ENCODE peak calls at places on chromosomes 5 and 9, in eight cellular contexts. M is endothelial cell; W is SK-N-SH; G is neural crest cell; P is fibroblast of pulmonary artery; I is activated CD8-positive, alpha-beta T cell treated with anti-CD3 and anti-CD28 coated beads for 36 hours; V is astrocyte; E is GM12864. Z is an unnamed sample.

GRCh38 chr9:134377976-134378375 is 51.7 kb downstream of the RXRA start:
- DNase-seq in V (no peak), P (no peak), I (no peak), W (peak), E (no peak), M (no peak), G (no peak), Z (no peak)

GRCh38 chr5:33105521-33105941 is 335.2 kb upstream of the TARS1 start:
- DNase-seq in I (no peak), V (peak), P (peak), M (no peak), G (no peak), E (no peak), W (no peak), Z (no peak)

GRCh38 chr5:173572431-173573125 is 43.9 kb downstream of the BOD1 start:
- DNase-seq in W (peak), M (no peak), I (no peak), V (no peak), E (no peak), G (no peak), P (no peak), Z (no peak)

GRCh38 chr9:6959275-6960000 is 201.7 kb downstream of the KDM4C start:
- DNase-seq in M (no peak), V (no peak), E (no peak), W (no peak), G (no peak), I (no peak), P (no peak), Z (no peak)

GRCh38 chr5:2865856-2866546 is 114.5 kb upstream of the IRX2 start:
- DNase-seq in W (no peak), G (no peak), P (no peak), I (no peak), M (no peak), E (no peak), V (no peak), Z (no peak)

GRCh38 chr9:82891321-82891720 is 171.6 kb downstream of the RASEF start:
- DNase-seq in P (peak), W (no peak), I (no peak), V (peak), E (no peak), G (no peak), M (no peak), Z (no peak)

GRCh38 chr5:87385794-87386193 is 26.9 kb downstream of the CCNH start:
- DNase-seq in E (no peak), W (no peak), G (no peak), I (no peak), M (no peak), P (no peak), V (no peak), Z (no peak)

GRCh38 chr5:71651554-71651953 is 64.4 kb downstream of the MCCC2 start:
- DNase-seq in E (no peak), I (peak), M (no peak), W (no peak), P (no peak), V (no peak), G (no peak), Z (no peak)

GRCh38 chr5:167835146-167835545 is 456.3 kb upstream of the WWC1 start:
- DNase-seq in I (no peak), P (no peak), E (no peak), W (no peak), G (no peak), V (no peak), M (no peak), Z (no peak)

GRCh38 chr5:176436641-176437040 is 11.5 kb upstream of the FAF2 start:
- DNase-seq in I (no peak), P (peak), M (no peak), V (no peak), E (no peak), G (no peak), W (no peak), Z (no peak)

GRCh38 chr5:168261212-168261575 is 30.3 kb upstream of the WWC1 start:
- DNase-seq in I (no peak), E (no peak), W (no peak), P (no peak), M (no peak), G (no peak), V (no peak), Z (no peak)

GRCh38 chr5:40879163-40879942 is 29.9 kb upstream of the C7 start:
- DNase-seq in V (peak), M (no peak), P (peak), G (no peak), W (peak), E (no peak), I (no peak), Z (peak)

GRCh38 chr5:133811168-133811567 is 157.3 kb downstream of the C5orf15 start:
- DNase-seq in E (no peak), W (no peak), I (no peak), V (no peak), G (no peak), P (no peak), M (no peak), Z (no peak)

GRCh38 chr9:121559183-121559582 is 59.5 kb upstream of the GGTA1 start:
- DNase-seq in V (peak), I (peak), G (no peak), M (no peak), P (peak), E (peak), W (no peak), Z (no peak)

GRCh38 chr9:101398930-101399640 is 434 bp downstream of the ZNF189 start:
- DNase-seq in V (no peak), M (no peak), W (no peak), G (no peak), P (no peak), I (peak), E (no peak), Z (no peak)

GRCh38 chr9:615756-616155 is 225.7 kb upstream of the DMRT1 start:
- DNase-seq in E (no peak), P (no peak), I (no peak), G (no peak), M (no peak), V (no peak), W (no peak), Z (no peak)

GRCh38 chr5:53246042-53246836 is 136.7 kb upstream of the MOCS2 start:
- DNase-seq in I (no peak), E (no peak), V (peak), W (no peak), M (no peak), G (no peak), P (peak), Z (no peak)

GRCh38 chr5:153490124-153491085 is at the start of gene GRIA1:
- DNase-seq in I (no peak), M (peak), G (peak), V (peak), W (peak), P (no peak), E (no peak), Z (no peak)
- TF ChIP-seq CTCF in I (no peak), M (no peak), G (no peak), V (no peak), W (no peak), P (no peak), E (no peak), Z (no peak)

GRCh38 chr9:33923998-33924701 is 107.2 kb downstream of the UBE2R2 start:
- DNase-seq in E (no peak), M (no peak), V (no peak), I (no peak), W (no peak), P (no peak), G (no peak), Z (no peak)

GRCh38 chr9:33923079-33923478 is 106.1 kb downstream of the UBE2R2 start:
- DNase-seq in W (no peak), M (no peak), G (no peak), P (no peak), V (no peak), I (no peak), E (no peak), Z (no peak)

GRCh38 chr9:33919276-33919897 is 102.4 kb downstream of the UBE2R2 start:
- DNase-seq in M (no peak), E (no peak), I (no peak), P (no peak), W (no peak), G (no peak), V (no peak), Z (no peak)

GRCh38 chr9:33924978-33925797 is 108.2 kb downstream of the UBE2R2 start:
- DNase-seq in V (no peak), I (peak), M (peak), P (peak), W (peak), E (no peak), G (peak), Z (peak)

DNA sequence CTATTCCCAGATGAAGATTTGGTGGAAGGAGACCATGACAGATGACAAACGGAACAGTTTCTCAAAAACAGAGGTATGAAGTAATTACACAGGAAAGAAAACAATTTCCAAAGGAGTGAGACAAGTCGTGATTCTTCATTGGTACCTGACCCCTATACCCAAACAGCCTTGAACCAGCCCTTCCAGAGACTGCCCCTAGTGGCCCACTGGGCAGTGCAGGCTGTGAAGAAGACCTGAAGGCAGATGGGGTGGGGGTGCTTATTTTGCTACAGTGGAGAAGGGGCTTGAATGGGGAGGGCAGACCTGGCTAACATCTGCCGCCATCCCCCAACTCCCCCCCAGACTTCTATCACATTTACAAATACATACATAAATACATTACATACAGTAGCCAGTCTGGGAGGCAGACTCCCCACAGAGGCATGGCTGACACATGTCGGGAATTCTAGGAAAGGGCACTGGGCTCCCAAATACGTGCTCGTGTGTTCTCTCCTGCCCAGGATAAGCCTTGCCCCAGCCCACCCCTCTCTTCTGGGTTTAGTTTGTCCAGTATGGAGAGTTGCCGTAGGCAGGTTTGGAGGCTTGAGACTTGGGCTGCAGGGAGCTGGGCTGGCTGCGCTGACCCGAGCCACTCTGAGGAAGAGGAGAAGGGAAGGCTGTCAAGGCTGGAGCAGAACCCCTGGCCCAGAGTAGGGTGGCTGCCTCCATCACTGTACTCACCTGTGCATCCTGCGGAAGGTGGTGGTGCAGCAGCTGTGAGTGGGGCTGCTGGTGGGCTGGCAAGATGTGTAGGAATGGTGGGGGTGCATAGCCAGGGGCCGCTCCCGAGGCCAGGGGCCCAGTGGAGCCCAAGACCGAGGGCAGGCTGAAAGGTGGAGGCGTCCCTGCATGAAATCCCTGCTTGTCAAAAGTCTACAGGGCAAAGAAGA is 105.3 kb downstream of the UBE2R2 start:
- DNase-seq in V (no peak), P (peak), I (peak), E (no peak), M (peak), G (no peak), W (peak), Z (peak)
- TF ChIP-seq CTCF in V (peak), P (peak), I (peak), E (peak), M (peak), G (peak), W (peak), Z (peak)

GRCh38 chr9:5670079-5670478 is 41.2 kb downstream of the RIC1 start:
- DNase-seq in E (no peak), M (no peak), V (no peak), W (no peak), G (no peak), I (no peak), P (no peak), Z (no peak)

GRCh38 chr9:5667391-5667790 is 38.5 kb downstream of the RIC1 start:
- DNase-seq in E (no peak), I (no peak), M (no peak), G (no peak), P (no peak), V (no peak), W (no peak), Z (no peak)

DNA sequence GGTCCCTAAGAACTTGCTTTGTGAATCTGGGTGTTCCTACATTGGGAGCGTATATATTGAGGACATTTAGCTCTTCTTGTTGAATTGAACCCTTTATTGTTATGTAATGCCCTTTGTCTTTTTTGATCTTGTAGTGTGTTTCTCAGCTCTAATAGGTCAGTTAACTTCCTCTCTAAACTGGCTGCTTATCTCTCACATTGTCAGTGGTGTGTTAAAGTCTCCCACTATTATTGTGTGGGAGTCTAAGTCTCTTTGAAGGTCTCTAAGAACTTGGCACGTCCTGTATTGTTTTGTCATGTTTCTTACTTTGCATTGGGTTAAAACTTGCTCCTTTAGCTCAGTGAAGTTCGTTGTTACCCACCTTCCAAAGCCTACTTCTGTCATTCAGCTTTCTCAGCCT is 36.2 kb downstream of the RIC1 start:
- DNase-seq in V (no peak), G (no peak), E (no peak), P (peak), M (no peak), I (no peak), W (no peak), Z (no peak)
- TF ChIP-seq CTCF in V (no peak), G (no peak), E (no peak), P (no peak), M (no peak), I (no peak), W (no peak), Z (no peak)

GRCh38 chr9:17744786-17745185 is 165.9 kb downstream of the SH3GL2 start:
- DNase-seq in V (no peak), E (no peak), I (no peak), M (peak), G (peak), P (peak), W (no peak), Z (no peak)

GRCh38 chr9:17739022-17739421 is 160.2 kb downstream of the SH3GL2 start:
- DNase-seq in P (no peak), E (no peak), W (no peak), I (no peak), G (no peak), V (no peak), M (no peak), Z (no peak)

GRCh38 chr9:17742065-17742464 is 163.2 kb downstream of the SH3GL2 start:
- DNase-seq in V (no peak), E (no peak), I (no peak), M (no peak), W (no peak), P (no peak), G (no peak), Z (no peak)
- TF ChIP-seq CTCF in V (peak), E (no peak), I (no peak), M (peak), W (peak), P (no peak), G (peak), Z (no peak)

GRCh38 chr9:90665072-90665471 is 22.4 kb upstream of the DIRAS2 start:
- DNase-seq in P (no peak), I (no peak), G (no peak), M (peak), V (no peak), W (no peak), E (no peak), Z (no peak)
- TF ChIP-seq CTCF in P (no peak), I (no peak), G (no peak), M (no peak), V (no peak), W (no peak), E (peak), Z (no peak)

GRCh38 chr5:17192191-17192590 is 25.2 kb upstream of the BASP1 start:
- DNase-seq in I (no peak), E (no peak), M (no peak), V (no peak), W (no peak), G (no peak), P (no peak), Z (no peak)
- TF ChIP-seq CTCF in I (no peak), E (no peak), M (no peak), V (no peak), W (no peak), G (no peak), P (no peak), Z (no peak)

GRCh38 chr9:127789179-127789578 is 3.3 kb downstream of the CDK9 start:
- DNase-seq in M (no peak), P (no peak), I (no peak), E (no peak), V (no peak), G (no peak), W (no peak), Z (no peak)

GRCh38 chr9:127792417-127793031 is 6.7 kb downstream of the CDK9 start:
- DNase-seq in V (no peak), E (no peak), M (no peak), I (no peak), G (no peak), P (no peak), W (no peak), Z (no peak)

GRCh38 chr9:127793093-127793708 is 7.4 kb downstream of the CDK9 start:
- DNase-seq in G (no peak), E (no peak), M (no peak), I (no peak), W (no peak), P (no peak), V (no peak), Z (no peak)

GRCh38 chr9:127790094-127790855 is 4.4 kb downstream of the CDK9 start:
- DNase-seq in P (no peak), E (no peak), W (no peak), M (no peak), V (no peak), G (no peak), I (no peak), Z (no peak)

DNA sequence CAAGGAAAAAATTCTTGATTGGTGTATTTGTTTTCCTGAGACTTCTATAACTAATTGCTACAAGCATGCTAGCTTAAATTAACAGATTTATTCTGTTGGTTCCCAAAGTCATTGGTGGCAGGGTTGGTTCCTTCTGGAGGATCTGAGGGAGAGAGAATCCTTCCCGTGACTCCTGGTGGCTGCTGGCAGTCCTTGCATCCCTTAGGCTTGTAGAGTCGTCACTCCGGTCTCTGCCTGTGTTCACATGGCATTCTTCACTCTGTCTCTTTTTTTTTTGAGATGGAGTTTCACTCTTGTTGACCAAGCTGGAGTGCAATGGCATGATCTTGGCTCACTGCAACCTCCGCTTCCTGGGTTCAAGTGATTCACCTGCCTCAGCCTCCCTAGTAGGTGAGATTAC is 5.3 kb downstream of the CDK9 start:
- DNase-seq in I (no peak), E (no peak), P (no peak), M (no peak), V (no peak), G (no peak), W (no peak), Z (no peak)
- TF ChIP-seq CTCF in I (no peak), E (no peak), P (no peak), M (no peak), V (no peak), G (peak), W (peak), Z (no peak)